ENCODE peak calls at places on chromosomes 3 and 15, in eight cellular contexts. One of them, this sample, is unnamed.

GRCh38 chr3:8663177-8664061 is 18.8 kb upstream of the SSUH2 start:
- DNase-seq in foreskin fibroblast: peak
- DNase-seq in Peyer's patch: peak
- DNase-seq in tibial artery: peak
- DNase-seq in AG09309: peak
- DNase-seq in AG04449: no peak
- DNase-seq in fibroblast of mammary gland: peak
- DNase-seq in cardiac fibroblast: peak
- DNase-seq in this sample: peak

GRCh38 chr3:177102526-177102925 is 94.8 kb downstream of the TBL1XR1 start:
- DNase-seq in foreskin fibroblast: no peak
- DNase-seq in Peyer's patch: no peak
- DNase-seq in tibial artery: no peak
- DNase-seq in AG09309: no peak
- DNase-seq in AG04449: peak
- DNase-seq in fibroblast of mammary gland: peak
- DNase-seq in cardiac fibroblast: peak
- DNase-seq in this sample: peak

GRCh38 chr15:33844186-33844585 is 124.1 kb upstream of the CHRM5 start:
- DNase-seq in foreskin fibroblast: no peak
- DNase-seq in Peyer's patch: no peak
- DNase-seq in tibial artery: no peak
- DNase-seq in AG09309: no peak
- DNase-seq in AG04449: no peak
- DNase-seq in fibroblast of mammary gland: no peak
- DNase-seq in cardiac fibroblast: no peak
- DNase-seq in this sample: no peak

GRCh38 chr15:63915888-63916731 is 82.4 kb upstream of the HERC1 start:
- DNase-seq in foreskin fibroblast: peak
- DNase-seq in Peyer's patch: no peak
- DNase-seq in tibial artery: no peak
- DNase-seq in AG09309: no peak
- DNase-seq in AG04449: no peak
- DNase-seq in fibroblast of mammary gland: no peak
- DNase-seq in cardiac fibroblast: peak
- DNase-seq in this sample: peak

GRCh38 chr3:32495609-32496008 is 7.0 kb downstream of the CMTM6 start:
- DNase-seq in foreskin fibroblast: no peak
- DNase-seq in Peyer's patch: no peak
- DNase-seq in tibial artery: no peak
- DNase-seq in AG09309: no peak
- DNase-seq in AG04449: no peak
- DNase-seq in fibroblast of mammary gland: no peak
- DNase-seq in cardiac fibroblast: no peak
- DNase-seq in this sample: no peak

GRCh38 chr15:64009798-64010241 is 36.5 kb downstream of the DAPK2 start:
- DNase-seq in foreskin fibroblast: peak
- DNase-seq in Peyer's patch: no peak
- DNase-seq in tibial artery: no peak
- DNase-seq in AG09309: no peak
- DNase-seq in AG04449: no peak
- DNase-seq in fibroblast of mammary gland: peak
- DNase-seq in cardiac fibroblast: peak
- DNase-seq in this sample: no peak

GRCh38 chr3:38646630-38647029 is 2.9 kb downstream of the SCN5A start:
- DNase-seq in foreskin fibroblast: no peak
- DNase-seq in Peyer's patch: no peak
- DNase-seq in tibial artery: no peak
- DNase-seq in AG09309: no peak
- DNase-seq in AG04449: no peak
- DNase-seq in fibroblast of mammary gland: peak
- DNase-seq in cardiac fibroblast: peak
- DNase-seq in this sample: peak

GRCh38 chr15:67186688-67187087 is 67.8 kb downstream of the AAGAB start:
- DNase-seq in foreskin fibroblast: no peak
- DNase-seq in Peyer's patch: no peak
- DNase-seq in tibial artery: peak
- DNase-seq in AG09309: no peak
- DNase-seq in AG04449: no peak
- DNase-seq in fibroblast of mammary gland: no peak
- DNase-seq in cardiac fibroblast: no peak
- DNase-seq in this sample: no peak

GRCh38 chr15:62782100-62782791 is 260.3 kb upstream of the TPM1 start:
- DNase-seq in foreskin fibroblast: peak
- DNase-seq in Peyer's patch: peak
- DNase-seq in tibial artery: peak
- DNase-seq in AG09309: no peak
- DNase-seq in AG04449: peak
- DNase-seq in fibroblast of mammary gland: peak
- DNase-seq in cardiac fibroblast: peak
- DNase-seq in this sample: peak

GRCh38 chr3:163935411-163935810 is 1142.9 kb downstream of the SI start:
- DNase-seq in foreskin fibroblast: no peak
- DNase-seq in Peyer's patch: no peak
- DNase-seq in tibial artery: no peak
- DNase-seq in AG09309: no peak
- DNase-seq in AG04449: no peak
- DNase-seq in fibroblast of mammary gland: no peak
- DNase-seq in cardiac fibroblast: no peak
- DNase-seq in this sample: no peak

GRCh38 chr3:187721055-187721454 is 18.7 kb upstream of the RTP2 start:
- DNase-seq in foreskin fibroblast: no peak
- DNase-seq in Peyer's patch: no peak
- DNase-seq in tibial artery: no peak
- DNase-seq in AG09309: no peak
- DNase-seq in AG04449: no peak
- DNase-seq in fibroblast of mammary gland: no peak
- DNase-seq in cardiac fibroblast: no peak
- DNase-seq in this sample: no peak

GRCh38 chr3:23292432-23292831 is 89.3 kb downstream of the UBE2E2 start:
- DNase-seq in foreskin fibroblast: no peak
- DNase-seq in Peyer's patch: no peak
- DNase-seq in tibial artery: no peak
- DNase-seq in AG09309: no peak
- DNase-seq in AG04449: no peak
- DNase-seq in fibroblast of mammary gland: no peak
- DNase-seq in cardiac fibroblast: no peak
- DNase-seq in this sample: no peak

GRCh38 chr3:69231929-69232437 is 109.6 kb upstream of the LMOD3 start:
- DNase-seq in foreskin fibroblast: no peak
- DNase-seq in Peyer's patch: no peak
- DNase-seq in tibial artery: no peak
- DNase-seq in AG09309: no peak
- DNase-seq in AG04449: no peak
- DNase-seq in fibroblast of mammary gland: peak
- DNase-seq in cardiac fibroblast: peak
- DNase-seq in this sample: peak

GRCh38 chr15:38905634-38906033 is 341.0 kb upstream of the RASGRP1 start:
- DNase-seq in foreskin fibroblast: no peak
- DNase-seq in Peyer's patch: no peak
- DNase-seq in tibial artery: no peak
- DNase-seq in AG09309: no peak
- DNase-seq in AG04449: no peak
- DNase-seq in fibroblast of mammary gland: peak
- DNase-seq in cardiac fibroblast: peak
- DNase-seq in this sample: no peak

GRCh38 chr3:4983739-4984510 is 4.7 kb downstream of the BHLHE40 start:
- DNase-seq in foreskin fibroblast: peak
- DNase-seq in Peyer's patch: peak
- DNase-seq in tibial artery: peak
- DNase-seq in AG09309: peak
- DNase-seq in AG04449: no peak
- DNase-seq in fibroblast of mammary gland: peak
- DNase-seq in cardiac fibroblast: peak
- DNase-seq in this sample: peak

GRCh38 chr15:34122771-34123183 is 20.9 kb downstream of the PGBD4 start:
- DNase-seq in foreskin fibroblast: peak
- DNase-seq in Peyer's patch: no peak
- DNase-seq in tibial artery: no peak
- DNase-seq in AG09309: peak
- DNase-seq in AG04449: peak
- DNase-seq in fibroblast of mammary gland: peak
- DNase-seq in cardiac fibroblast: peak
- DNase-seq in this sample: peak

GRCh38 chr3:135228131-135228530 is 433.1 kb downstream of the EPHB1 start:
- DNase-seq in foreskin fibroblast: no peak
- DNase-seq in Peyer's patch: no peak
- DNase-seq in tibial artery: no peak
- DNase-seq in AG09309: no peak
- DNase-seq in AG04449: no peak
- DNase-seq in fibroblast of mammary gland: no peak
- DNase-seq in cardiac fibroblast: no peak
- DNase-seq in this sample: no peak

DNA sequence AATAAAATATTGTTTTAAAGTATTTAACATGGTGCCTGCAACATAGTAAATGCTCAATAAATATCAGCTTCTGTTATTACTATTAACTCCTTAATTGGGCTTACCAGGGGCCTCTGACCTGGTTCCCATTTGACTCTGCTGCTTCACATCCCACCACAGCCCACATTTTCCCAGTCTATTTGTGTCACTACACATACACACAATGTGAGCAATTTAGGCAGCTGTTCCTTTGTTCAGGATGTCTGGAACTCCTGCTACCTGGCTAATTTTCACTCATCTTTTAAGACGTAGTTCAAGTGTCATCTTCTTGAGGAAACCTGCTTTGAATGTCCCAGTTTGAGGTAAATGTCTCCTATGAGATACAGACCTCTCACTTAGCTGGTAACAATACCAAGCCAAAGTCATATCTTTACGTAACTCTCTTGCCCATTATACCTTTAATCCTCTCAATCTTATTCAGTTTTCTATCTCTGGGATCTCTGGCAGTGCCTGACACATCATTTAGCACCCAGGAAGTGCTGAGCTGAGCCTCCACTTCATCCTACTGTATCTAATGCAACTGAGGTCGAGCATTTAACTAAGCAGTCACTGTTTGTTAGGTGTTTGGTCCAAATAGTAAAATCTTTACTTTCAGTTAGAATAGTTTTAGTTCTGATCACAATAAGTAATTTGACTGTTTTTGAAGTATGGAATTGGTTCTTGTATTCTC is 4.5 kb downstream of the TGFBR2 start:
- DNase-seq in foreskin fibroblast: no peak
- DNase-seq in Peyer's patch: no peak
- DNase-seq in tibial artery: no peak
- DNase-seq in AG09309: no peak
- DNase-seq in AG04449: no peak
- DNase-seq in fibroblast of mammary gland: no peak
- DNase-seq in cardiac fibroblast: no peak
- DNase-seq in this sample: no peak
- H3K4me3 ChIP-seq in foreskin fibroblast: no peak
- H3K4me3 ChIP-seq in Peyer's patch: peak
- H3K4me3 ChIP-seq in tibial artery: peak
- H3K4me3 ChIP-seq in AG09309: no peak
- H3K4me3 ChIP-seq in AG04449: no peak
- H3K4me3 ChIP-seq in fibroblast of mammary gland: peak
- H3K4me3 ChIP-seq in cardiac fibroblast: peak
- H3K4me3 ChIP-seq in this sample: peak

GRCh38 chr3:154781595-154781994 is 298.5 kb upstream of the MME start:
- DNase-seq in foreskin fibroblast: no peak
- DNase-seq in Peyer's patch: no peak
- DNase-seq in tibial artery: no peak
- DNase-seq in AG09309: no peak
- DNase-seq in AG04449: no peak
- DNase-seq in fibroblast of mammary gland: no peak
- DNase-seq in cardiac fibroblast: no peak
- DNase-seq in this sample: no peak
- TF ChIP-seq CTCF in foreskin fibroblast: no peak
- TF ChIP-seq CTCF in Peyer's patch: no peak
- TF ChIP-seq CTCF in tibial artery: no peak
- TF ChIP-seq CTCF in AG09309: no peak
- TF ChIP-seq CTCF in AG04449: no peak
- TF ChIP-seq CTCF in fibroblast of mammary gland: peak
- TF ChIP-seq CTCF in cardiac fibroblast: no peak
- TF ChIP-seq CTCF in this sample: peak

GRCh38 chr3:12759693-12760565 is 870 bp upstream of the TMEM40 start:
- DNase-seq in foreskin fibroblast: no peak
- DNase-seq in Peyer's patch: no peak
- DNase-seq in tibial artery: no peak
- DNase-seq in AG09309: no peak
- DNase-seq in AG04449: no peak
- DNase-seq in fibroblast of mammary gland: no peak
- DNase-seq in cardiac fibroblast: no peak
- DNase-seq in this sample: no peak

GRCh38 chr3:12756635-12757034 is 2.4 kb downstream of the TMEM40 start:
- DNase-seq in foreskin fibroblast: no peak
- DNase-seq in Peyer's patch: no peak
- DNase-seq in tibial artery: no peak
- DNase-seq in AG09309: no peak
- DNase-seq in AG04449: no peak
- DNase-seq in fibroblast of mammary gland: no peak
- DNase-seq in cardiac fibroblast: no peak
- DNase-seq in this sample: no peak

GRCh38 chr3:12758025-12758830 is 831 bp downstream of the TMEM40 start:
- DNase-seq in foreskin fibroblast: peak
- DNase-seq in Peyer's patch: no peak
- DNase-seq in tibial artery: peak
- DNase-seq in AG09309: peak
- DNase-seq in AG04449: no peak
- DNase-seq in fibroblast of mammary gland: peak
- DNase-seq in cardiac fibroblast: peak
- DNase-seq in this sample: peak

GRCh38 chr3:12756185-12756584 is 2.9 kb downstream of the TMEM40 start:
- DNase-seq in foreskin fibroblast: no peak
- DNase-seq in Peyer's patch: no peak
- DNase-seq in tibial artery: no peak
- DNase-seq in AG09309: no peak
- DNase-seq in AG04449: no peak
- DNase-seq in fibroblast of mammary gland: no peak
- DNase-seq in cardiac fibroblast: no peak
- DNase-seq in this sample: no peak

DNA sequence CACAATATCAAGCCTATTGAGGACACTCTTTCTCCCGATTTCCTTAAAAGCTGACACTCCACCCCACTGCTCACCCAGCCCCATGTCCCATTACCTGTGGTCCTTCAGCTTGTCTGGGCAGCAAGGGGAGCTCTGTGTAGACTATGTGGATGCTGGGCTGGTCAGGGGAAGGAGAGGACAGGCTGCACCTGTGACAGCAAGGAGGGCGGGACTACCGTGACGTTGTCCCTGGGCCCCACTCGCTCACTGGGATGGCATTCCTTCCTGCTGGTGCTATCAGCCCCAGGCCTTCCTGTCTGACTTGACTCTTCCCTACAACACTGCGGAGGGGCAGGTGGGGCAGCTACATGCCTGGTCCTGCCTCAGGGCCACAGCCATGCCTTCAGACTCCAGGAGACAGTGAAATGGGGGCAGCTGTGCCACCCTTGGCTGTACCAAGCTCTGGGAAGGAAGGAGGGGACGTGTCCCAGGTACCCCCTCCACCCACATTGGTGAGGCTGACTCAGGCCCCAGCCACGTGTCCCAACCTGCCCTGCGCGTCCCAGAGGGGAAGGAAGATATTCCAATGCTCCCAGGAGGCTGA is at the start of gene TMEM40:
- DNase-seq in foreskin fibroblast: no peak
- DNase-seq in Peyer's patch: no peak
- DNase-seq in tibial artery: no peak
- DNase-seq in AG09309: no peak
- DNase-seq in AG04449: no peak
- DNase-seq in fibroblast of mammary gland: no peak
- DNase-seq in cardiac fibroblast: no peak
- DNase-seq in this sample: no peak
- H3K4me3 ChIP-seq in foreskin fibroblast: no peak
- H3K4me3 ChIP-seq in Peyer's patch: no peak
- H3K4me3 ChIP-seq in tibial artery: no peak
- H3K4me3 ChIP-seq in AG09309: no peak
- H3K4me3 ChIP-seq in AG04449: no peak
- H3K4me3 ChIP-seq in fibroblast of mammary gland: no peak
- H3K4me3 ChIP-seq in cardiac fibroblast: no peak
- H3K4me3 ChIP-seq in this sample: no peak

GRCh38 chr3:154023148-154023547 is 98.0 kb upstream of the ARHGEF26 start:
- DNase-seq in foreskin fibroblast: no peak
- DNase-seq in Peyer's patch: no peak
- DNase-seq in tibial artery: no peak
- DNase-seq in AG09309: no peak
- DNase-seq in AG04449: no peak
- DNase-seq in fibroblast of mammary gland: peak
- DNase-seq in cardiac fibroblast: no peak
- DNase-seq in this sample: peak
- TF ChIP-seq CTCF in foreskin fibroblast: no peak
- TF ChIP-seq CTCF in Peyer's patch: no peak
- TF ChIP-seq CTCF in tibial artery: no peak
- TF ChIP-seq CTCF in AG09309: no peak
- TF ChIP-seq CTCF in AG04449: no peak
- TF ChIP-seq CTCF in fibroblast of mammary gland: no peak
- TF ChIP-seq CTCF in cardiac fibroblast: no peak
- TF ChIP-seq CTCF in this sample: no peak

This sample was measured in fibroblast of pulmonary artery.